ENCODE peak calls at places on chromosomes 4 and X, in nine cellular contexts. One of them, this sample, is unnamed.

GRCh38 chr4:38456096-38456495 is 207.9 kb upstream of the KLF3 start:
- DNase-seq in upper lobe of right lung: no peak
- DNase-seq in foreskin fibroblast: no peak
- DNase-seq in adipocyte: no peak
- DNase-seq in OCI-M1: no peak
- DNase-seq in activated naive CD4-positive, alpha-beta T cell treated with anti-CD3 and anti-CD28 coated beads, Interleukin-2, amount 50 U/mL, for 16 hours: no peak
- DNase-seq in stimulated activated CD8-positive, alpha-beta memory T cell treated with anti-CD3 and anti-CD28 coated beads, Interleukin-2, amount 100 ng/mL, for 48 hours: no peak
- DNase-seq in AG04450: no peak
- DNase-seq in AML-193: no peak
- DNase-seq in this sample: no peak

GRCh38 chr4:165079476-165079875 is 25.8 kb downstream of the TRIM75 start:
- DNase-seq in upper lobe of right lung: no peak
- DNase-seq in foreskin fibroblast: no peak
- DNase-seq in adipocyte: no peak
- DNase-seq in OCI-M1: no peak
- DNase-seq in activated naive CD4-positive, alpha-beta T cell treated with anti-CD3 and anti-CD28 coated beads, Interleukin-2, amount 50 U/mL, for 16 hours: no peak
- DNase-seq in stimulated activated CD8-positive, alpha-beta memory T cell treated with anti-CD3 and anti-CD28 coated beads, Interleukin-2, amount 100 ng/mL, for 48 hours: no peak
- DNase-seq in AG04450: no peak
- DNase-seq in AML-193: no peak
- DNase-seq in this sample: no peak

GRCh38 chrX:71534773-71535544 is 2.1 kb downstream of the OGT start:
- DNase-seq in upper lobe of right lung: no peak
- DNase-seq in foreskin fibroblast: no peak
- DNase-seq in adipocyte: peak; percentile 21
- DNase-seq in OCI-M1: peak; percentile 35
- DNase-seq in activated naive CD4-positive, alpha-beta T cell treated with anti-CD3 and anti-CD28 coated beads, Interleukin-2, amount 50 U/mL, for 16 hours: no peak
- DNase-seq in stimulated activated CD8-positive, alpha-beta memory T cell treated with anti-CD3 and anti-CD28 coated beads, Interleukin-2, amount 100 ng/mL, for 48 hours: no peak
- DNase-seq in AG04450: no peak
- DNase-seq in AML-193: no peak
- DNase-seq in this sample: no peak

GRCh38 chr4:75561789-75562188 is 5.9 kb downstream of the ODAPH start:
- DNase-seq in upper lobe of right lung: no peak
- DNase-seq in foreskin fibroblast: no peak
- DNase-seq in adipocyte: no peak
- DNase-seq in OCI-M1: no peak
- DNase-seq in activated naive CD4-positive, alpha-beta T cell treated with anti-CD3 and anti-CD28 coated beads, Interleukin-2, amount 50 U/mL, for 16 hours: no peak
- DNase-seq in stimulated activated CD8-positive, alpha-beta memory T cell treated with anti-CD3 and anti-CD28 coated beads, Interleukin-2, amount 100 ng/mL, for 48 hours: no peak
- DNase-seq in AG04450: no peak
- DNase-seq in AML-193: no peak
- DNase-seq in this sample: peak; percentile 68

GRCh38 chr4:42280327-42281095 is 116.8 kb upstream of the SHISA3 start:
- DNase-seq in upper lobe of right lung: no peak
- DNase-seq in foreskin fibroblast: no peak
- DNase-seq in adipocyte: peak; percentile 19
- DNase-seq in OCI-M1: peak; percentile 79
- DNase-seq in activated naive CD4-positive, alpha-beta T cell treated with anti-CD3 and anti-CD28 coated beads, Interleukin-2, amount 50 U/mL, for 16 hours: no peak
- DNase-seq in stimulated activated CD8-positive, alpha-beta memory T cell treated with anti-CD3 and anti-CD28 coated beads, Interleukin-2, amount 100 ng/mL, for 48 hours: no peak
- DNase-seq in AG04450: no peak
- DNase-seq in AML-193: peak; percentile 31
- DNase-seq in this sample: no peak

GRCh38 chr4:155624478-155624877 is 42.2 kb upstream of the GUCY1A1 start:
- DNase-seq in upper lobe of right lung: no peak
- DNase-seq in foreskin fibroblast: no peak
- DNase-seq in adipocyte: no peak
- DNase-seq in OCI-M1: no peak
- DNase-seq in activated naive CD4-positive, alpha-beta T cell treated with anti-CD3 and anti-CD28 coated beads, Interleukin-2, amount 50 U/mL, for 16 hours: no peak
- DNase-seq in stimulated activated CD8-positive, alpha-beta memory T cell treated with anti-CD3 and anti-CD28 coated beads, Interleukin-2, amount 100 ng/mL, for 48 hours: no peak
- DNase-seq in AG04450: no peak
- DNase-seq in AML-193: no peak
- DNase-seq in this sample: no peak

GRCh38 chr4:102064747-102065442 is 274.4 kb downstream of the BANK1 start:
- DNase-seq in upper lobe of right lung: no peak
- DNase-seq in foreskin fibroblast: no peak
- DNase-seq in adipocyte: no peak
- DNase-seq in OCI-M1: no peak
- DNase-seq in activated naive CD4-positive, alpha-beta T cell treated with anti-CD3 and anti-CD28 coated beads, Interleukin-2, amount 50 U/mL, for 16 hours: no peak
- DNase-seq in stimulated activated CD8-positive, alpha-beta memory T cell treated with anti-CD3 and anti-CD28 coated beads, Interleukin-2, amount 100 ng/mL, for 48 hours: no peak
- DNase-seq in AG04450: no peak
- DNase-seq in AML-193: no peak
- DNase-seq in this sample: no peak

GRCh38 chr4:111362891-111363290 is 740.0 kb upstream of the PITX2 start:
- DNase-seq in upper lobe of right lung: no peak
- DNase-seq in foreskin fibroblast: peak; percentile 89
- DNase-seq in adipocyte: peak; percentile 59
- DNase-seq in OCI-M1: no peak
- DNase-seq in activated naive CD4-positive, alpha-beta T cell treated with anti-CD3 and anti-CD28 coated beads, Interleukin-2, amount 50 U/mL, for 16 hours: no peak
- DNase-seq in stimulated activated CD8-positive, alpha-beta memory T cell treated with anti-CD3 and anti-CD28 coated beads, Interleukin-2, amount 100 ng/mL, for 48 hours: no peak
- DNase-seq in AG04450: no peak
- DNase-seq in AML-193: no peak
- DNase-seq in this sample: no peak

GRCh38 chr4:95092762-95093161 is 335.0 kb downstream of the BMPR1B start:
- DNase-seq in upper lobe of right lung: no peak
- DNase-seq in foreskin fibroblast: no peak
- DNase-seq in adipocyte: no peak
- DNase-seq in OCI-M1: peak; percentile 53
- DNase-seq in activated naive CD4-positive, alpha-beta T cell treated with anti-CD3 and anti-CD28 coated beads, Interleukin-2, amount 50 U/mL, for 16 hours: no peak
- DNase-seq in stimulated activated CD8-positive, alpha-beta memory T cell treated with anti-CD3 and anti-CD28 coated beads, Interleukin-2, amount 100 ng/mL, for 48 hours: no peak
- DNase-seq in AG04450: no peak
- DNase-seq in AML-193: no peak
- DNase-seq in this sample: no peak

GRCh38 chr4:56981795-56982201 is 3.1 kb downstream of the POLR2B start:
- DNase-seq in upper lobe of right lung: no peak
- DNase-seq in foreskin fibroblast: no peak
- DNase-seq in adipocyte: peak; percentile 23
- DNase-seq in OCI-M1: peak; percentile 56
- DNase-seq in activated naive CD4-positive, alpha-beta T cell treated with anti-CD3 and anti-CD28 coated beads, Interleukin-2, amount 50 U/mL, for 16 hours: no peak
- DNase-seq in stimulated activated CD8-positive, alpha-beta memory T cell treated with anti-CD3 and anti-CD28 coated beads, Interleukin-2, amount 100 ng/mL, for 48 hours: no peak
- DNase-seq in AG04450: no peak
- DNase-seq in AML-193: no peak
- DNase-seq in this sample: no peak

GRCh38 chrX:123184858-123185251 is 777 bp downstream of the GRIA3 start:
- DNase-seq in upper lobe of right lung: no peak
- DNase-seq in foreskin fibroblast: peak; percentile 55
- DNase-seq in adipocyte: peak; percentile 55
- DNase-seq in OCI-M1: no peak
- DNase-seq in activated naive CD4-positive, alpha-beta T cell treated with anti-CD3 and anti-CD28 coated beads, Interleukin-2, amount 50 U/mL, for 16 hours: no peak
- DNase-seq in stimulated activated CD8-positive, alpha-beta memory T cell treated with anti-CD3 and anti-CD28 coated beads, Interleukin-2, amount 100 ng/mL, for 48 hours: no peak
- DNase-seq in AG04450: no peak
- DNase-seq in AML-193: no peak
- DNase-seq in this sample: peak; percentile 38

GRCh38 chrX:136731798-136732197 is 48.9 kb downstream of the ARHGEF6 start:
- DNase-seq in upper lobe of right lung: no peak
- DNase-seq in foreskin fibroblast: no peak
- DNase-seq in adipocyte: no peak
- DNase-seq in OCI-M1: no peak
- DNase-seq in activated naive CD4-positive, alpha-beta T cell treated with anti-CD3 and anti-CD28 coated beads, Interleukin-2, amount 50 U/mL, for 16 hours: no peak
- DNase-seq in stimulated activated CD8-positive, alpha-beta memory T cell treated with anti-CD3 and anti-CD28 coated beads, Interleukin-2, amount 100 ng/mL, for 48 hours: no peak
- DNase-seq in AG04450: no peak
- DNase-seq in AML-193: no peak
- DNase-seq in this sample: no peak

GRCh38 chr4:122591196-122591595 is 29.7 kb downstream of the IL21 start:
- DNase-seq in upper lobe of right lung: no peak
- DNase-seq in foreskin fibroblast: peak; percentile 37
- DNase-seq in adipocyte: no peak
- DNase-seq in OCI-M1: no peak
- DNase-seq in activated naive CD4-positive, alpha-beta T cell treated with anti-CD3 and anti-CD28 coated beads, Interleukin-2, amount 50 U/mL, for 16 hours: no peak
- DNase-seq in stimulated activated CD8-positive, alpha-beta memory T cell treated with anti-CD3 and anti-CD28 coated beads, Interleukin-2, amount 100 ng/mL, for 48 hours: no peak
- DNase-seq in AG04450: no peak
- DNase-seq in AML-193: no peak
- DNase-seq in this sample: no peak

GRCh38 chr4:81921757-81922159 is 450.1 kb upstream of the RASGEF1B start:
- DNase-seq in upper lobe of right lung: no peak
- DNase-seq in foreskin fibroblast: no peak
- DNase-seq in adipocyte: no peak
- DNase-seq in OCI-M1: no peak
- DNase-seq in activated naive CD4-positive, alpha-beta T cell treated with anti-CD3 and anti-CD28 coated beads, Interleukin-2, amount 50 U/mL, for 16 hours: no peak
- DNase-seq in stimulated activated CD8-positive, alpha-beta memory T cell treated with anti-CD3 and anti-CD28 coated beads, Interleukin-2, amount 100 ng/mL, for 48 hours: no peak
- DNase-seq in AG04450: no peak
- DNase-seq in AML-193: no peak
- DNase-seq in this sample: no peak

GRCh38 chr4:85854543-85854942 is 379.6 kb downstream of the ARHGAP24 start:
- DNase-seq in upper lobe of right lung: no peak
- DNase-seq in foreskin fibroblast: no peak
- DNase-seq in adipocyte: no peak
- DNase-seq in OCI-M1: no peak
- DNase-seq in activated naive CD4-positive, alpha-beta T cell treated with anti-CD3 and anti-CD28 coated beads, Interleukin-2, amount 50 U/mL, for 16 hours: no peak
- DNase-seq in stimulated activated CD8-positive, alpha-beta memory T cell treated with anti-CD3 and anti-CD28 coated beads, Interleukin-2, amount 100 ng/mL, for 48 hours: no peak
- DNase-seq in AG04450: no peak
- DNase-seq in AML-193: no peak
- DNase-seq in this sample: no peak

GRCh38 chr4:142404191-142404611 is 441.9 kb downstream of the INPP4B start:
- DNase-seq in upper lobe of right lung: no peak
- DNase-seq in foreskin fibroblast: peak; percentile 80
- DNase-seq in adipocyte: peak; percentile 89
- DNase-seq in OCI-M1: peak; percentile 84
- DNase-seq in activated naive CD4-positive, alpha-beta T cell treated with anti-CD3 and anti-CD28 coated beads, Interleukin-2, amount 50 U/mL, for 16 hours: peak; percentile 48
- DNase-seq in stimulated activated CD8-positive, alpha-beta memory T cell treated with anti-CD3 and anti-CD28 coated beads, Interleukin-2, amount 100 ng/mL, for 48 hours: peak; percentile 28
- DNase-seq in AG04450: no peak
- DNase-seq in AML-193: peak; percentile 21
- DNase-seq in this sample: no peak

GRCh38 chr4:168765726-168766125 is 244.3 kb downstream of the CBR4 start:
- DNase-seq in upper lobe of right lung: no peak
- DNase-seq in foreskin fibroblast: peak; percentile 47
- DNase-seq in adipocyte: peak; percentile 68
- DNase-seq in OCI-M1: no peak
- DNase-seq in activated naive CD4-positive, alpha-beta T cell treated with anti-CD3 and anti-CD28 coated beads, Interleukin-2, amount 50 U/mL, for 16 hours: no peak
- DNase-seq in stimulated activated CD8-positive, alpha-beta memory T cell treated with anti-CD3 and anti-CD28 coated beads, Interleukin-2, amount 100 ng/mL, for 48 hours: no peak
- DNase-seq in AG04450: no peak
- DNase-seq in AML-193: no peak
- DNase-seq in this sample: no peak

GRCh38 chr4:184097240-184097619 is 120.4 kb downstream of the ENPP6 start:
- DNase-seq in upper lobe of right lung: peak; percentile 76
- DNase-seq in foreskin fibroblast: no peak
- DNase-seq in adipocyte: no peak
- DNase-seq in OCI-M1: no peak
- DNase-seq in activated naive CD4-positive, alpha-beta T cell treated with anti-CD3 and anti-CD28 coated beads, Interleukin-2, amount 50 U/mL, for 16 hours: no peak
- DNase-seq in stimulated activated CD8-positive, alpha-beta memory T cell treated with anti-CD3 and anti-CD28 coated beads, Interleukin-2, amount 100 ng/mL, for 48 hours: peak; percentile 29
- DNase-seq in AG04450: no peak
- DNase-seq in AML-193: peak; percentile 71
- DNase-seq in this sample: peak; percentile 91

GRCh38 chr4:106032851-106033286 is 137.6 kb downstream of the NPNT start:
- DNase-seq in upper lobe of right lung: no peak
- DNase-seq in foreskin fibroblast: peak; percentile 31
- DNase-seq in adipocyte: no peak
- DNase-seq in OCI-M1: no peak
- DNase-seq in activated naive CD4-positive, alpha-beta T cell treated with anti-CD3 and anti-CD28 coated beads, Interleukin-2, amount 50 U/mL, for 16 hours: no peak
- DNase-seq in stimulated activated CD8-positive, alpha-beta memory T cell treated with anti-CD3 and anti-CD28 coated beads, Interleukin-2, amount 100 ng/mL, for 48 hours: no peak
- DNase-seq in AG04450: no peak
- DNase-seq in AML-193: no peak
- DNase-seq in this sample: no peak

GRCh38 chr4:39745920-39746319 is 48.0 kb downstream of the UBE2K start:
- DNase-seq in upper lobe of right lung: no peak
- DNase-seq in foreskin fibroblast: no peak
- DNase-seq in adipocyte: no peak
- DNase-seq in OCI-M1: no peak
- DNase-seq in activated naive CD4-positive, alpha-beta T cell treated with anti-CD3 and anti-CD28 coated beads, Interleukin-2, amount 50 U/mL, for 16 hours: no peak
- DNase-seq in stimulated activated CD8-positive, alpha-beta memory T cell treated with anti-CD3 and anti-CD28 coated beads, Interleukin-2, amount 100 ng/mL, for 48 hours: no peak
- DNase-seq in AG04450: no peak
- DNase-seq in AML-193: no peak
- DNase-seq in this sample: no peak

GRCh38 chrX:19840899-19841648 is 46.3 kb downstream of the SH3KBP1 start:
- DNase-seq in upper lobe of right lung: no peak
- DNase-seq in foreskin fibroblast: no peak
- DNase-seq in adipocyte: no peak
- DNase-seq in OCI-M1: peak; percentile 80
- DNase-seq in activated naive CD4-positive, alpha-beta T cell treated with anti-CD3 and anti-CD28 coated beads, Interleukin-2, amount 50 U/mL, for 16 hours: no peak
- DNase-seq in stimulated activated CD8-positive, alpha-beta memory T cell treated with anti-CD3 and anti-CD28 coated beads, Interleukin-2, amount 100 ng/mL, for 48 hours: no peak
- DNase-seq in AG04450: no peak
- DNase-seq in AML-193: no peak
- DNase-seq in this sample: peak; percentile 49

GRCh38 chr4:6409381-6409780 is 63.0 kb downstream of the PPP2R2C start:
- DNase-seq in upper lobe of right lung: no peak
- DNase-seq in foreskin fibroblast: no peak
- DNase-seq in adipocyte: no peak
- DNase-seq in OCI-M1: no peak
- DNase-seq in activated naive CD4-positive, alpha-beta T cell treated with anti-CD3 and anti-CD28 coated beads, Interleukin-2, amount 50 U/mL, for 16 hours: no peak
- DNase-seq in stimulated activated CD8-positive, alpha-beta memory T cell treated with anti-CD3 and anti-CD28 coated beads, Interleukin-2, amount 100 ng/mL, for 48 hours: no peak
- DNase-seq in AG04450: no peak
- DNase-seq in AML-193: no peak
- DNase-seq in this sample: no peak

GRCh38 chr4:140995058-140995457 is 138.2 kb downstream of the RNF150 start:
- DNase-seq in upper lobe of right lung: no peak
- DNase-seq in foreskin fibroblast: peak; percentile 3
- DNase-seq in adipocyte: peak; percentile 35
- DNase-seq in OCI-M1: no peak
- DNase-seq in activated naive CD4-positive, alpha-beta T cell treated with anti-CD3 and anti-CD28 coated beads, Interleukin-2, amount 50 U/mL, for 16 hours: no peak
- DNase-seq in stimulated activated CD8-positive, alpha-beta memory T cell treated with anti-CD3 and anti-CD28 coated beads, Interleukin-2, amount 100 ng/mL, for 48 hours: no peak
- DNase-seq in AG04450: no peak
- DNase-seq in AML-193: no peak
- DNase-seq in this sample: no peak

GRCh38 chrX:49166914-49167739 is 4.6 kb downstream of the MAGIX start:
- DNase-seq in upper lobe of right lung: peak; percentile 82
- DNase-seq in foreskin fibroblast: peak; percentile 79
- DNase-seq in adipocyte: peak; percentile 51
- DNase-seq in OCI-M1: peak; percentile 92
- DNase-seq in activated naive CD4-positive, alpha-beta T cell treated with anti-CD3 and anti-CD28 coated beads, Interleukin-2, amount 50 U/mL, for 16 hours: peak; percentile 28
- DNase-seq in stimulated activated CD8-positive, alpha-beta memory T cell treated with anti-CD3 and anti-CD28 coated beads, Interleukin-2, amount 100 ng/mL, for 48 hours: peak; percentile 54
- DNase-seq in AG04450: no peak
- DNase-seq in AML-193: peak; percentile 84
- DNase-seq in this sample: no peak

GRCh38 chrX:110310896-110311295 is 7.0 kb downstream of the AMMECR1 start:
- DNase-seq in upper lobe of right lung: no peak
- DNase-seq in foreskin fibroblast: peak; percentile 28
- DNase-seq in adipocyte: no peak
- DNase-seq in OCI-M1: peak; percentile 78
- DNase-seq in activated naive CD4-positive, alpha-beta T cell treated with anti-CD3 and anti-CD28 coated beads, Interleukin-2, amount 50 U/mL, for 16 hours: peak; percentile 26
- DNase-seq in stimulated activated CD8-positive, alpha-beta memory T cell treated with anti-CD3 and anti-CD28 coated beads, Interleukin-2, amount 100 ng/mL, for 48 hours: peak; percentile 3
- DNase-seq in AG04450: no peak
- DNase-seq in AML-193: no peak
- DNase-seq in this sample: no peak

GRCh38 chr4:88021824-88022223 is 14.4 kb downstream of the PKD2 start:
- DNase-seq in upper lobe of right lung: no peak
- DNase-seq in foreskin fibroblast: no peak
- DNase-seq in adipocyte: peak; percentile 32
- DNase-seq in OCI-M1: no peak
- DNase-seq in activated naive CD4-positive, alpha-beta T cell treated with anti-CD3 and anti-CD28 coated beads, Interleukin-2, amount 50 U/mL, for 16 hours: no peak
- DNase-seq in stimulated activated CD8-positive, alpha-beta memory T cell treated with anti-CD3 and anti-CD28 coated beads, Interleukin-2, amount 100 ng/mL, for 48 hours: no peak
- DNase-seq in AG04450: no peak
- DNase-seq in AML-193: no peak
- DNase-seq in this sample: no peak

GRCh38 chr4:88320174-88320779 is 35.9 kb upstream of the PPM1K start:
- DNase-seq in upper lobe of right lung: no peak
- DNase-seq in foreskin fibroblast: peak; percentile 18
- DNase-seq in adipocyte: no peak
- DNase-seq in OCI-M1: no peak
- DNase-seq in activated naive CD4-positive, alpha-beta T cell treated with anti-CD3 and anti-CD28 coated beads, Interleukin-2, amount 50 U/mL, for 16 hours: no peak
- DNase-seq in stimulated activated CD8-positive, alpha-beta memory T cell treated with anti-CD3 and anti-CD28 coated beads, Interleukin-2, amount 100 ng/mL, for 48 hours: no peak
- DNase-seq in AG04450: no peak
- DNase-seq in AML-193: no peak
- DNase-seq in this sample: no peak

GRCh38 chr4:3107271-3108185 is 33.0 kb downstream of the HTT start:
- DNase-seq in upper lobe of right lung: no peak
- DNase-seq in foreskin fibroblast: no peak
- DNase-seq in adipocyte: peak; percentile 23
- DNase-seq in OCI-M1: no peak
- DNase-seq in activated naive CD4-positive, alpha-beta T cell treated with anti-CD3 and anti-CD28 coated beads, Interleukin-2, amount 50 U/mL, for 16 hours: no peak
- DNase-seq in stimulated activated CD8-positive, alpha-beta memory T cell treated with anti-CD3 and anti-CD28 coated beads, Interleukin-2, amount 100 ng/mL, for 48 hours: no peak
- DNase-seq in AG04450: no peak
- DNase-seq in AML-193: no peak
- DNase-seq in this sample: no peak

GRCh38 chr4:15765910-15766703 is 12.0 kb upstream of the CD38 start:
- DNase-seq in upper lobe of right lung: no peak
- DNase-seq in foreskin fibroblast: no peak
- DNase-seq in adipocyte: no peak
- DNase-seq in OCI-M1: peak; percentile 34
- DNase-seq in activated naive CD4-positive, alpha-beta T cell treated with anti-CD3 and anti-CD28 coated beads, Interleukin-2, amount 50 U/mL, for 16 hours: no peak
- DNase-seq in stimulated activated CD8-positive, alpha-beta memory T cell treated with anti-CD3 and anti-CD28 coated beads, Interleukin-2, amount 100 ng/mL, for 48 hours: no peak
- DNase-seq in AG04450: no peak
- DNase-seq in AML-193: peak; percentile 82
- DNase-seq in this sample: no peak

GRCh38 chr4:119290598-119290997 is 31.3 kb downstream of the FABP2 start:
- DNase-seq in upper lobe of right lung: no peak
- DNase-seq in foreskin fibroblast: no peak
- DNase-seq in adipocyte: no peak
- DNase-seq in OCI-M1: no peak
- DNase-seq in activated naive CD4-positive, alpha-beta T cell treated with anti-CD3 and anti-CD28 coated beads, Interleukin-2, amount 50 U/mL, for 16 hours: no peak
- DNase-seq in stimulated activated CD8-positive, alpha-beta memory T cell treated with anti-CD3 and anti-CD28 coated beads, Interleukin-2, amount 100 ng/mL, for 48 hours: no peak
- DNase-seq in AG04450: no peak
- DNase-seq in AML-193: no peak
- DNase-seq in this sample: no peak

GRCh38 chr4:185472063-185472542 is 570 bp upstream of the CCDC110 start:
- DNase-seq in upper lobe of right lung: no peak
- DNase-seq in foreskin fibroblast: no peak
- DNase-seq in adipocyte: no peak
- DNase-seq in OCI-M1: no peak
- DNase-seq in activated naive CD4-positive, alpha-beta T cell treated with anti-CD3 and anti-CD28 coated beads, Interleukin-2, amount 50 U/mL, for 16 hours: no peak
- DNase-seq in stimulated activated CD8-positive, alpha-beta memory T cell treated with anti-CD3 and anti-CD28 coated beads, Interleukin-2, amount 100 ng/mL, for 48 hours: no peak
- DNase-seq in AG04450: no peak
- DNase-seq in AML-193: no peak
- DNase-seq in this sample: no peak